ENCODE peak calls at places on chromosomes 11 and 22, in six cellular contexts. U, Y, E, I, D and L are unnamed samples.

GRCh38 chr11:95248666-95249467 is 17.9 kb upstream of the SESN3 start:
- DNase-seq in U (peak), Y (peak), E (no peak), I (no peak), D (no peak), L (no peak)

GRCh38 chr22:32904044-32904443 is 102.5 kb downstream of the TIMP3 start:
- DNase-seq in U (peak), Y (peak), E (peak), I (peak), D (peak), L (no peak)

GRCh38 chr11:13928566-13929251 is 33.8 kb upstream of the SPON1 start:
- DNase-seq in U (no peak), Y (peak), E (peak), I (no peak), D (no peak), L (no peak)

GRCh38 chr11:118813551-118813950 is 22.6 kb upstream of the DDX6 start:
- DNase-seq in U (no peak), Y (no peak), E (no peak), I (no peak), D (no peak), L (no peak)

GRCh38 chr22:31942091-31942490 is 2.2 kb upstream of the YWHAH start:
- DNase-seq in U (no peak), Y (no peak), E (no peak), I (no peak), D (no peak), L (no peak)

GRCh38 chr22:27487600-27488450 is 313.7 kb downstream of the MN1 start:
- DNase-seq in U (no peak), Y (no peak), E (peak), I (no peak), D (no peak), L (no peak)

GRCh38 chr11:33344611-33345010 is 87.4 kb downstream of the HIPK3 start:
- DNase-seq in U (no peak), Y (no peak), E (peak), I (no peak), D (no peak), L (no peak)

GRCh38 chr11:108559340-108559739 is 34.2 kb downstream of the EXPH5 start:
- DNase-seq in U (no peak), Y (no peak), E (peak), I (no peak), D (no peak), L (no peak)

GRCh38 chr11:65274734-65275682 is 13.2 kb downstream of the POLA2 start:
- DNase-seq in U (peak), Y (peak), E (peak), I (no peak), D (peak), L (no peak)

GRCh38 chr11:119320593-119321524 is 3.9 kb upstream of the MCAM start:
- DNase-seq in U (peak), Y (peak), E (peak), I (no peak), D (no peak), L (no peak)

GRCh38 chr11:112227002-112227401 is 774 bp downstream of the PTS start:
- DNase-seq in U (no peak), Y (no peak), E (peak), I (no peak), D (no peak), L (no peak)

GRCh38 chr11:119991669-119992068 is 146.2 kb downstream of the TRIM29 start:
- DNase-seq in U (no peak), Y (no peak), E (no peak), I (no peak), D (no peak), L (no peak)

GRCh38 chr11:15651033-15651432 is 536.3 kb downstream of the INSC start:
- DNase-seq in U (no peak), Y (no peak), E (no peak), I (no peak), D (no peak), L (no peak)
- H2BK120ac ChIP-seq in U (no peak), Y (no peak), E (peak), I (peak), D (peak), L (no peak)

GRCh38 chr11:69416746-69417145 is 64.7 kb upstream of the LINC01488 start:
- DNase-seq in U (no peak), Y (no peak), E (no peak), I (no peak), D (no peak), L (no peak)

GRCh38 chr11:69418576-69419296 is 62.7 kb upstream of the LINC01488 start:
- DNase-seq in U (no peak), Y (no peak), E (no peak), I (no peak), D (no peak), L (no peak)

GRCh38 chr11:69422645-69423044 is 58.8 kb upstream of the LINC01488 start:
- DNase-seq in U (no peak), Y (no peak), E (no peak), I (no peak), D (no peak), L (no peak)

GRCh38 chr11:69417211-69418085 is 64.0 kb upstream of the LINC01488 start:
- DNase-seq in U (no peak), Y (no peak), E (no peak), I (no peak), D (peak), L (no peak)

GRCh38 chr11:69419662-69420061 is 61.8 kb upstream of the LINC01488 start:
- DNase-seq in U (no peak), Y (no peak), E (no peak), I (no peak), D (no peak), L (no peak)
- H2BK120ac ChIP-seq in U (no peak), Y (peak), E (peak), I (no peak), D (peak), L (no peak)

GRCh38 chr11:18634140-18635032 is at the start of gene SPTY2D1:
- DNase-seq in U (peak), Y (peak), E (peak), I (peak), D (peak), L (peak)
- H2BK120ac ChIP-seq in U (no peak), Y (no peak), E (peak), I (no peak), D (peak), L (peak)

DNA sequence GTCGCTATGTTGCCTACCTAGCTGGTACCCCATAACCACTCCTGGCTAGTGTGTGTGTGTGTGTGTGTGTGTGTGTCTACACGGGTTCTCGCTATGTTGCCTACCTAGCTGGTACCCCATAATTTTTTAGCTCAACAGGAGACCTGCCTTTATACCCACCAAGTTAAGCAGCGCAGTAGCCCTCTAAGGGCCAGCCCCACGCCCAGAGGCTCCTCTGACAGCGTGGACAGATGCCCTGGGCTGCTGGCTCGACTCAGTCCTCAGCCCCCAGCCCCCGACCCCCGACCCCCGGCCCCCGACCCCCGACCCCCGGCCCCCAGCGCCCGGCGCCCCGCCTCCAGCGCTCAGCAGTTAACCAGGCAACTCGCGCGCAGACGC is 338 bp upstream of the AKIP1 start:
- DNase-seq in U (no peak), Y (no peak), E (no peak), I (no peak), D (no peak), L (no peak)
- H2BK120ac ChIP-seq in U (no peak), Y (peak), E (peak), I (no peak), D (no peak), L (no peak)

GRCh38 chr11:78318733-78319132 is 98.9 kb downstream of the GAB2 start:
- DNase-seq in U (no peak), Y (no peak), E (no peak), I (peak), D (no peak), L (no peak)
- H2BK120ac ChIP-seq in U (no peak), Y (no peak), E (no peak), I (no peak), D (no peak), L (no peak)

GRCh38 chr11:62430350-62430749 is 11.5 kb downstream of the SCGB1A1 start:
- DNase-seq in U (no peak), Y (no peak), E (no peak), I (no peak), D (no peak), L (no peak)
- H2BK120ac ChIP-seq in U (no peak), Y (no peak), E (peak), I (no peak), D (peak), L (no peak)

GRCh38 chr11:45394294-45395085 is 108.3 kb upstream of the SYT13 start:
- DNase-seq in U (no peak), Y (no peak), E (no peak), I (no peak), D (no peak), L (no peak)
- H2BK120ac ChIP-seq in U (no peak), Y (no peak), E (no peak), I (no peak), D (no peak), L (no peak)